ENCODE peak calls at places on chromosomes 11 and 22, in five cellular contexts. One of them, this sample, is unnamed.

GRCh38 chr22:19287076-19287724 is 4.3 kb downstream of the CLTCL1 start:
- DNase-seq in GM12865: no peak
- DNase-seq in stomach: no peak
- DNase-seq in progenitor cell of endocrine pancreas: no peak
- DNase-seq in HFFc6: peak
- DNase-seq in this sample: no peak

GRCh38 chr11:112304914-112305313 is 44.3 kb upstream of the PLET1 start:
- DNase-seq in GM12865: no peak
- DNase-seq in HFFc6: no peak
- DNase-seq in stomach: no peak
- DNase-seq in progenitor cell of endocrine pancreas: no peak
- DNase-seq in this sample: no peak

GRCh38 chr11:63612181-63612580 is 2.1 kb downstream of the PLAAT3 start:
- DNase-seq in HFFc6: no peak
- DNase-seq in progenitor cell of endocrine pancreas: no peak
- DNase-seq in GM12865: no peak
- DNase-seq in stomach: no peak
- DNase-seq in this sample: no peak

GRCh38 chr22:24285245-24285644 is 14.6 kb downstream of the SPECC1L start:
- DNase-seq in stomach: no peak
- DNase-seq in GM12865: peak
- DNase-seq in progenitor cell of endocrine pancreas: no peak
- DNase-seq in HFFc6: peak
- DNase-seq in this sample: no peak

GRCh38 chr11:8671242-8671641 is 11.2 kb downstream of the TRIM66 start:
- DNase-seq in progenitor cell of endocrine pancreas: no peak
- DNase-seq in stomach: no peak
- DNase-seq in GM12865: no peak
- DNase-seq in HFFc6: peak
- DNase-seq in this sample: peak

GRCh38 chr11:117933930-117934329 is 4.7 kb upstream of the TMPRSS13 start:
- DNase-seq in stomach: no peak
- DNase-seq in HFFc6: no peak
- DNase-seq in progenitor cell of endocrine pancreas: no peak
- DNase-seq in GM12865: no peak
- DNase-seq in this sample: no peak

GRCh38 chr11:95661159-95661558 is 128.4 kb downstream of the FAM76B start:
- DNase-seq in HFFc6: no peak
- DNase-seq in progenitor cell of endocrine pancreas: no peak
- DNase-seq in stomach: no peak
- DNase-seq in GM12865: no peak
- DNase-seq in this sample: no peak

GRCh38 chr11:57543601-57544000 is 6.2 kb downstream of the SMTNL1 start:
- DNase-seq in HFFc6: no peak
- DNase-seq in stomach: no peak
- DNase-seq in progenitor cell of endocrine pancreas: no peak
- DNase-seq in GM12865: no peak
- DNase-seq in this sample: no peak

GRCh38 chr22:38176170-38176741 is 5.4 kb downstream of the PLA2G6 start:
- DNase-seq in HFFc6: peak
- DNase-seq in progenitor cell of endocrine pancreas: no peak
- DNase-seq in GM12865: peak
- DNase-seq in stomach: peak
- DNase-seq in this sample: peak

GRCh38 chr11:2137202-2138071 is 1.8 kb downstream of the IGF2 start:
- DNase-seq in stomach: peak
- DNase-seq in progenitor cell of endocrine pancreas: no peak
- DNase-seq in GM12865: no peak
- DNase-seq in HFFc6: peak
- DNase-seq in this sample: peak

GRCh38 chr11:63850946-63851345 is 12.0 kb downstream of the MARK2 start:
- DNase-seq in GM12865: no peak
- DNase-seq in HFFc6: no peak
- DNase-seq in progenitor cell of endocrine pancreas: no peak
- DNase-seq in stomach: no peak
- DNase-seq in this sample: no peak

GRCh38 chr22:19596680-19597398 is 72.6 kb upstream of the CLDN5 start:
- DNase-seq in progenitor cell of endocrine pancreas: no peak
- DNase-seq in GM12865: no peak
- DNase-seq in HFFc6: no peak
- DNase-seq in stomach: no peak
- DNase-seq in this sample: no peak

GRCh38 chr11:75022759-75023396 is 34.1 kb downstream of the NEU3 start:
- DNase-seq in progenitor cell of endocrine pancreas: peak
- DNase-seq in GM12865: peak
- DNase-seq in HFFc6: peak
- DNase-seq in stomach: peak
- DNase-seq in this sample: peak

GRCh38 chr22:29383740-29384139 is 4.6 kb downstream of the AP1B1 start:
- DNase-seq in stomach: no peak
- DNase-seq in progenitor cell of endocrine pancreas: no peak
- DNase-seq in GM12865: no peak
- DNase-seq in HFFc6: no peak
- DNase-seq in this sample: no peak

GRCh38 chr22:41935015-41935908 is 8.7 kb upstream of the TNFRSF13C start:
- DNase-seq in stomach: no peak
- DNase-seq in HFFc6: no peak
- DNase-seq in progenitor cell of endocrine pancreas: no peak
- DNase-seq in GM12865: no peak
- DNase-seq in this sample: peak

GRCh38 chr11:17012712-17013547 is 1.3 kb downstream of the PLEKHA7 start:
- DNase-seq in progenitor cell of endocrine pancreas: peak
- DNase-seq in GM12865: no peak
- DNase-seq in stomach: peak
- DNase-seq in HFFc6: no peak
- DNase-seq in this sample: peak

GRCh38 chr11:60978546-60979380 is 7.3 kb downstream of the CD6 start:
- DNase-seq in HFFc6: no peak
- DNase-seq in stomach: no peak
- DNase-seq in GM12865: peak
- DNase-seq in progenitor cell of endocrine pancreas: no peak
- DNase-seq in this sample: no peak

GRCh38 chr22:27624042-27624441 is 177.5 kb downstream of the MN1 start:
- DNase-seq in HFFc6: no peak
- DNase-seq in GM12865: no peak
- DNase-seq in progenitor cell of endocrine pancreas: no peak
- DNase-seq in stomach: no peak
- DNase-seq in this sample: no peak

GRCh38 chr11:131975624-131976420 is 605.4 kb downstream of the NTM start:
- DNase-seq in GM12865: no peak
- DNase-seq in progenitor cell of endocrine pancreas: no peak
- DNase-seq in HFFc6: no peak
- DNase-seq in stomach: no peak
- DNase-seq in this sample: no peak

GRCh38 chr11:57458410-57459111 is 1.8 kb upstream of the RTN4RL2 start:
- DNase-seq in HFFc6: no peak
- DNase-seq in GM12865: peak
- DNase-seq in stomach: peak
- DNase-seq in progenitor cell of endocrine pancreas: peak
- DNase-seq in this sample: peak

GRCh38 chr11:43790444-43790794 is 90.2 kb upstream of the ALKBH3 start:
- DNase-seq in stomach: no peak
- DNase-seq in GM12865: no peak
- DNase-seq in HFFc6: peak
- DNase-seq in progenitor cell of endocrine pancreas: no peak
- DNase-seq in this sample: no peak

GRCh38 chr11:14179126-14179820 is 179.7 kb downstream of the RRAS2 start:
- DNase-seq in stomach: no peak
- DNase-seq in GM12865: no peak
- DNase-seq in HFFc6: peak
- DNase-seq in progenitor cell of endocrine pancreas: no peak
- DNase-seq in this sample: no peak

GRCh38 chr11:66607126-66607834 is 9.2 kb upstream of the RBM14 start:
- DNase-seq in HFFc6: peak
- DNase-seq in stomach: peak
- DNase-seq in GM12865: no peak
- DNase-seq in progenitor cell of endocrine pancreas: no peak
- DNase-seq in this sample: peak

GRCh38 chr11:78441956-78442355 is 24.3 kb upstream of the GAB2 start:
- DNase-seq in HFFc6: no peak
- DNase-seq in stomach: no peak
- DNase-seq in progenitor cell of endocrine pancreas: no peak
- DNase-seq in GM12865: no peak
- DNase-seq in this sample: no peak

GRCh38 chr11:2975594-2975993 is 16.5 kb downstream of the NAP1L4 start:
- DNase-seq in GM12865: peak
- DNase-seq in progenitor cell of endocrine pancreas: no peak
- DNase-seq in HFFc6: peak
- DNase-seq in stomach: peak
- DNase-seq in this sample: no peak

GRCh38 chr11:47204633-47204989 is 10.2 kb upstream of the DDB2 start:
- DNase-seq in GM12865: no peak
- DNase-seq in progenitor cell of endocrine pancreas: no peak
- DNase-seq in stomach: no peak
- DNase-seq in HFFc6: peak
- DNase-seq in this sample: no peak

GRCh38 chr22:50360578-50360977 is 17.5 kb downstream of the PPP6R2 start:
- DNase-seq in progenitor cell of endocrine pancreas: no peak
- DNase-seq in HFFc6: no peak
- DNase-seq in GM12865: no peak
- DNase-seq in stomach: no peak
- DNase-seq in this sample: no peak

GRCh38 chr11:30128269-30128932 is 102.4 kb upstream of the FSHB start:
- DNase-seq in stomach: no peak
- DNase-seq in GM12865: peak
- DNase-seq in HFFc6: peak
- DNase-seq in progenitor cell of endocrine pancreas: no peak
- DNase-seq in this sample: peak

GRCh38 chr11:30133308-30133707 is 97.5 kb upstream of the FSHB start:
- DNase-seq in stomach: no peak
- DNase-seq in HFFc6: no peak
- DNase-seq in progenitor cell of endocrine pancreas: no peak
- DNase-seq in GM12865: no peak
- DNase-seq in this sample: no peak

GRCh38 chr11:30131535-30131934 is 99.3 kb upstream of the FSHB start:
- DNase-seq in HFFc6: no peak
- DNase-seq in stomach: no peak
- DNase-seq in progenitor cell of endocrine pancreas: no peak
- DNase-seq in GM12865: peak
- DNase-seq in this sample: no peak
- TF ChIP-seq CTCF in HFFc6: no peak
- TF ChIP-seq CTCF in stomach: no peak
- TF ChIP-seq CTCF in progenitor cell of endocrine pancreas: no peak
- TF ChIP-seq CTCF in GM12865: peak
- TF ChIP-seq CTCF in this sample: peak

GRCh38 chr22:22942511-22943329 is 55.1 kb downstream of the IGLL5 start:
- DNase-seq in HFFc6: peak
- DNase-seq in progenitor cell of endocrine pancreas: peak
- DNase-seq in GM12865: peak
- DNase-seq in stomach: peak
- DNase-seq in this sample: no peak

GRCh38 chr22:22941831-22942510 is 54.4 kb downstream of the IGLL5 start:
- DNase-seq in GM12865: peak
- DNase-seq in stomach: peak
- DNase-seq in progenitor cell of endocrine pancreas: no peak
- DNase-seq in HFFc6: no peak
- DNase-seq in this sample: peak

GRCh38 chr22:22944268-22944985 is 56.8 kb downstream of the IGLL5 start:
- DNase-seq in HFFc6: no peak
- DNase-seq in stomach: peak
- DNase-seq in progenitor cell of endocrine pancreas: peak
- DNase-seq in GM12865: peak
- DNase-seq in this sample: no peak

GRCh38 chr22:22945195-22945594 is 57.6 kb downstream of the IGLL5 start:
- DNase-seq in progenitor cell of endocrine pancreas: no peak
- DNase-seq in stomach: peak
- DNase-seq in GM12865: peak
- DNase-seq in HFFc6: no peak
- DNase-seq in this sample: no peak

DNA sequence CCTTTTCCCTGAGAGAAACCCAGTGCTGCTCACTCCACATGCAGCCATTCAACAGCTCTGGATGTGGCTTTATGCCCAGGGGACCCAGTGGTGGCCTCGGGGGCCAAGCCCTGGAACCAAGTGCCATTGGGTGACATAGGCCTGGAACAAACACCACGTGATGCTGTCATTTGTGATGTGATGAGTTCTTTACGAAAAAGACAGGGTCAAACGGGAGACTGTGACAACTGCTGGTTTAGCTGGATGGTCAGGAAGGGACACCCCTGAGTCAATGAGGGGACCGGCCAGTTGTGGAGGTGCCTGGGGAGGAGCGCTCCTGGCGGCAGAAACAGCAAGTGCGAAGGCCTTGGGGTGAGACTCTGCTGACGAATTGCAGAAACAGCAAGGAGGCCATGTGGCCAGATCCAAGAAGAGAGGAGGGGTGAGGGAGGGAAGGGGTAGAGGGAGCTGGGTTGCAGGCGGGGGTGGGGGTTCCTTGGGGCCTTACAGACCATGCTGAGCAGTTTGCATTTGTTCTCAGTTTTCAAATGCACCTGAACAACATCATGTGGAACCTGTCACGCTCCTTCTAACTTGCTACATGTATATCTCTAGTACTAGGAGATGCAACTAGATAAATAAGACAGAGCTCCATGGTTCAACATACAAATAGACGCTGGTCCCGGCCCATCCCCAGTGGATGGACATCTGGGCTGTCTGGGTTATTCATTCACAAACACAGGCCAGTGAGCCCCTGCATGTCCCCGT is 56.1 kb downstream of the IGLL5 start:
- DNase-seq in HFFc6: no peak
- DNase-seq in GM12865: peak
- DNase-seq in progenitor cell of endocrine pancreas: peak
- DNase-seq in stomach: peak
- DNase-seq in this sample: no peak
- TF ChIP-seq CTCF in HFFc6: no peak
- TF ChIP-seq CTCF in GM12865: no peak
- TF ChIP-seq CTCF in progenitor cell of endocrine pancreas: no peak
- TF ChIP-seq CTCF in stomach: no peak
- TF ChIP-seq CTCF in this sample: no peak

GRCh38 chr11:65553301-65554001 is 4.7 kb downstream of the LTBP3 start:
- DNase-seq in stomach: no peak
- DNase-seq in progenitor cell of endocrine pancreas: no peak
- DNase-seq in GM12865: peak
- DNase-seq in HFFc6: no peak
- DNase-seq in this sample: no peak

GRCh38 chr11:65554057-65554818 is 3.9 kb downstream of the LTBP3 start:
- DNase-seq in GM12865: no peak
- DNase-seq in progenitor cell of endocrine pancreas: no peak
- DNase-seq in HFFc6: no peak
- DNase-seq in stomach: no peak
- DNase-seq in this sample: no peak

GRCh38 chr11:65549088-65549487 is 9.1 kb downstream of the LTBP3 start:
- DNase-seq in stomach: no peak
- DNase-seq in GM12865: no peak
- DNase-seq in HFFc6: no peak
- DNase-seq in progenitor cell of endocrine pancreas: no peak
- DNase-seq in this sample: no peak

GRCh38 chr11:65552413-65552951 is 5.7 kb downstream of the LTBP3 start:
- DNase-seq in progenitor cell of endocrine pancreas: no peak
- DNase-seq in HFFc6: no peak
- DNase-seq in stomach: no peak
- DNase-seq in GM12865: no peak
- DNase-seq in this sample: no peak

GRCh38 chr11:65551572-65552398 is 6.4 kb downstream of the LTBP3 start:
- DNase-seq in HFFc6: no peak
- DNase-seq in progenitor cell of endocrine pancreas: peak
- DNase-seq in stomach: peak
- DNase-seq in GM12865: peak
- DNase-seq in this sample: no peak
- TF ChIP-seq CTCF in HFFc6: peak
- TF ChIP-seq CTCF in progenitor cell of endocrine pancreas: peak
- TF ChIP-seq CTCF in stomach: no peak
- TF ChIP-seq CTCF in GM12865: peak
- TF ChIP-seq CTCF in this sample: peak

GRCh38 chr11:32430586-32431357 is 4.6 kb downstream of the WT1 start:
- DNase-seq in progenitor cell of endocrine pancreas: no peak
- DNase-seq in stomach: no peak
- DNase-seq in HFFc6: no peak
- DNase-seq in GM12865: no peak
- DNase-seq in this sample: no peak
- TF ChIP-seq CTCF in progenitor cell of endocrine pancreas: peak
- TF ChIP-seq CTCF in stomach: no peak
- TF ChIP-seq CTCF in HFFc6: peak
- TF ChIP-seq CTCF in GM12865: no peak
- TF ChIP-seq CTCF in this sample: peak